ENCODE peak calls at places on chromosome 4, in six cellular contexts. Y is B cell; V is stimulated activated CD8-positive, alpha-beta memory T cell treated with anti-CD3 and anti-CD28 coated beads, Interleukin-4, amount 100 ng/mL, for 1 hour; Z is AG08396; Q is OCI-LY7; G is activated CD4-positive, alpha-beta T cell treated with anti-CD3 and anti-CD28 coated beads, Interleukin-2, amount 10 ng/mL, durations not matched to agents 24 days and 14 days. F is an unnamed sample.

GRCh38 chr4:168605411-168605810 is 108.6 kb downstream of the PALLD start:
- DNase-seq in Y (no peak), V (no peak), Z (peak), Q (no peak), G (no peak), F (no peak)

GRCh38 chr4:185296665-185297460 is 87.5 kb downstream of the SNX25 start:
- DNase-seq in Y (no peak), V (no peak), Z (no peak), Q (no peak), G (no peak), F (no peak)

GRCh38 chr4:38723726-38724506 is 58.9 kb downstream of the TLR10 start:
- DNase-seq in Y (no peak), V (no peak), Z (peak), Q (no peak), G (no peak), F (no peak)

GRCh38 chr4:26020896-26021295 is 106.9 kb downstream of the SMIM20 start:
- DNase-seq in Y (no peak), V (no peak), Z (peak), Q (no peak), G (no peak), F (no peak)

GRCh38 chr4:14165253-14165942 is 537.9 kb upstream of the BOD1L1 start:
- DNase-seq in Y (peak), V (no peak), Z (no peak), Q (peak), G (no peak), F (no peak)

GRCh38 chr4:83248486-83248885 is 36.1 kb downstream of the COQ2 start:
- DNase-seq in Y (no peak), V (no peak), Z (no peak), Q (no peak), G (no peak), F (no peak)

GRCh38 chr4:40183615-40184411 is 13.0 kb upstream of the RHOH start:
- DNase-seq in Y (peak), V (no peak), Z (no peak), Q (peak), G (no peak), F (no peak)

GRCh38 chr4:114598191-114599121 is at the start of gene UGT8:
- DNase-seq in Y (peak), V (no peak), Z (peak), Q (peak), G (peak), F (no peak)

GRCh38 chr4:38787693-38788092 is 4.9 kb upstream of the TLR10 start:
- DNase-seq in Y (no peak), V (no peak), Z (no peak), Q (no peak), G (no peak), F (no peak)

GRCh38 chr4:150078041-150078995 is at the start of gene DCLK2:
- DNase-seq in Y (peak), V (no peak), Z (peak), Q (no peak), G (peak), F (peak)

GRCh38 chr4:136831553-136831952 is 700.7 kb downstream of the PCDH18 start:
- DNase-seq in Y (no peak), V (no peak), Z (no peak), Q (no peak), G (no peak), F (no peak)

GRCh38 chr4:169369634-169370033 is 98.9 kb upstream of the SH3RF1 start:
- DNase-seq in Y (no peak), V (no peak), Z (no peak), Q (no peak), G (no peak), F (no peak)

GRCh38 chr4:66376921-66377320 is 706.6 kb upstream of the EPHA5 start:
- DNase-seq in Y (no peak), V (no peak), Z (no peak), Q (no peak), G (no peak), F (no peak)

GRCh38 chr4:113849771-113850170 is 88.2 kb upstream of the CAMK2D start:
- DNase-seq in Y (no peak), V (no peak), Z (peak), Q (no peak), G (no peak), F (no peak)

GRCh38 chr4:125519376-125520171 is 204.8 kb downstream of the FAT4 start:
- DNase-seq in Y (no peak), V (no peak), Z (no peak), Q (no peak), G (no peak), F (no peak)

GRCh38 chr4:128386761-128387599 is 99.4 kb upstream of the PGRMC2 start:
- DNase-seq in Y (no peak), V (no peak), Z (peak), Q (no peak), G (no peak), F (peak)

GRCh38 chr4:127896528-127896927 is 15.8 kb downstream of the PLK4 start:
- DNase-seq in Y (no peak), V (no peak), Z (no peak), Q (no peak), G (no peak), F (no peak)

GRCh38 chr4:184282251-184282713 is 64.6 kb upstream of the ENPP6 start:
- DNase-seq in Y (peak), V (peak), Z (no peak), Q (peak), G (peak), F (no peak)

GRCh38 chr4:181528570-181529184 is 714.5 kb upstream of the TENM3 start:
- DNase-seq in Y (peak), V (no peak), Z (peak), Q (peak), G (peak), F (peak)

GRCh38 chr4:22500831-22501714 is 14.8 kb downstream of the ADGRA3 start:
- DNase-seq in Y (no peak), V (no peak), Z (peak), Q (no peak), G (no peak), F (no peak)

GRCh38 chr4:2812600-2812932 is 19.7 kb downstream of the SH3BP2 start:
- DNase-seq in Y (no peak), V (no peak), Z (no peak), Q (peak), G (no peak), F (no peak)

GRCh38 chr4:183773790-183774189 is 114.7 kb downstream of the TRAPPC11 start:
- DNase-seq in Y (no peak), V (no peak), Z (no peak), Q (no peak), G (no peak), F (no peak)

GRCh38 chr4:41822326-41822725 is 73.8 kb upstream of the PHOX2B start:
- DNase-seq in Y (no peak), V (no peak), Z (no peak), Q (no peak), G (no peak), F (no peak)

GRCh38 chr4:1948232-1948631 is 60.5 kb downstream of the NELFA start:
- DNase-seq in Y (no peak), V (no peak), Z (no peak), Q (no peak), G (no peak), F (no peak)

GRCh38 chr4:3375688-3376087 is 66.1 kb upstream of the HGFAC start:
- DNase-seq in Y (no peak), V (no peak), Z (no peak), Q (no peak), G (no peak), F (peak)

GRCh38 chr4:40314951-40315350 is 20.2 kb upstream of the CHRNA9 start:
- DNase-seq in Y (no peak), V (no peak), Z (no peak), Q (no peak), G (no peak), F (no peak)

GRCh38 chr4:54332577-54332976 is 103.5 kb downstream of the PDGFRA start:
- DNase-seq in Y (no peak), V (no peak), Z (no peak), Q (no peak), G (no peak), F (no peak)

GRCh38 chr4:7719354-7720174 is 220.1 kb downstream of the AFAP1 start:
- DNase-seq in Y (peak), V (peak), Z (peak), Q (peak), G (peak), F (no peak)

GRCh38 chr4:156581282-156581681 is 390.3 kb downstream of the PDGFC start:
- DNase-seq in Y (no peak), V (no peak), Z (no peak), Q (no peak), G (no peak), F (no peak)

GRCh38 chr4:26860922-26861433 is 337 bp downstream of the STIM2 start:
- DNase-seq in Y (peak), V (peak), Z (peak), Q (peak), G (peak), F (peak)

GRCh38 chr4:101818362-101818761 is 27.8 kb downstream of the BANK1 start:
- DNase-seq in Y (no peak), V (no peak), Z (peak), Q (no peak), G (no peak), F (peak)

GRCh38 chr4:54539500-54540029 is 118.2 kb upstream of the KIT start:
- DNase-seq in Y (peak), V (no peak), Z (peak), Q (no peak), G (no peak), F (peak)

GRCh38 chr4:108024078-108024990 is 34.6 kb downstream of the HADH start:
- DNase-seq in Y (no peak), V (no peak), Z (no peak), Q (no peak), G (no peak), F (no peak)

GRCh38 chr4:79673898-79674297 is 265.9 kb upstream of the GK2 start:
- DNase-seq in Y (no peak), V (no peak), Z (no peak), Q (no peak), G (no peak), F (no peak)

GRCh38 chr4:825969-826330 is at the start of gene CPLX1:
- DNase-seq in Y (peak), V (no peak), Z (peak), Q (peak), G (no peak), F (no peak)